ENCODE peak calls at places on chromosomes 13 and 19, in ten cellular contexts. One of them, this sample, is unnamed.

GRCh38 chr19:29805026-29805925 is 6.5 kb upstream of the CCNE1 start:
- DNase-seq in osteocyte: no peak
- DNase-seq in glutamatergic neuron: no peak
- DNase-seq in GM20000: no peak
- DNase-seq in T-cell: no peak
- DNase-seq in activated CD4-positive, alpha-beta T cell treated with anti-CD3 and anti-CD28 coated beads for 24 hours: no peak
- DNase-seq in Right ventricle myocardium superior: no peak
- DNase-seq in ACHN: no peak
- DNase-seq in left cardiac atrium: no peak
- DNase-seq in left ventricle myocardium inferior: no peak
- DNase-seq in this sample: no peak

GRCh38 chr13:50829896-50830295 is 13.6 kb downstream of the DLEU7 start:
- DNase-seq in osteocyte: no peak
- DNase-seq in glutamatergic neuron: no peak
- DNase-seq in GM20000: no peak
- DNase-seq in T-cell: no peak
- DNase-seq in activated CD4-positive, alpha-beta T cell treated with anti-CD3 and anti-CD28 coated beads for 24 hours: no peak
- DNase-seq in Right ventricle myocardium superior: no peak
- DNase-seq in ACHN: no peak
- DNase-seq in left cardiac atrium: no peak
- DNase-seq in left ventricle myocardium inferior: no peak
- DNase-seq in this sample: no peak

GRCh38 chr13:25608181-25608580 is 236.4 kb downstream of the ATP8A2 start:
- DNase-seq in osteocyte: no peak
- DNase-seq in glutamatergic neuron: no peak
- DNase-seq in GM20000: no peak
- DNase-seq in T-cell: no peak
- DNase-seq in activated CD4-positive, alpha-beta T cell treated with anti-CD3 and anti-CD28 coated beads for 24 hours: no peak
- DNase-seq in Right ventricle myocardium superior: no peak
- DNase-seq in ACHN: no peak
- DNase-seq in left cardiac atrium: no peak
- DNase-seq in left ventricle myocardium inferior: no peak
- DNase-seq in this sample: no peak

GRCh38 chr19:30341646-30342201 is 30.5 kb upstream of the ZNF536 start:
- DNase-seq in osteocyte: no peak
- DNase-seq in glutamatergic neuron: no peak
- DNase-seq in GM20000: no peak
- DNase-seq in T-cell: no peak
- DNase-seq in activated CD4-positive, alpha-beta T cell treated with anti-CD3 and anti-CD28 coated beads for 24 hours: no peak
- DNase-seq in Right ventricle myocardium superior: no peak
- DNase-seq in ACHN: no peak
- DNase-seq in left cardiac atrium: no peak
- DNase-seq in left ventricle myocardium inferior: no peak
- DNase-seq in this sample: no peak

GRCh38 chr19:32866564-32867265 is 2.9 kb downstream of the SLC7A9 start:
- DNase-seq in osteocyte: no peak
- DNase-seq in glutamatergic neuron: no peak
- DNase-seq in GM20000: no peak
- DNase-seq in T-cell: no peak
- DNase-seq in activated CD4-positive, alpha-beta T cell treated with anti-CD3 and anti-CD28 coated beads for 24 hours: no peak
- DNase-seq in Right ventricle myocardium superior: no peak
- DNase-seq in ACHN: no peak
- DNase-seq in left cardiac atrium: no peak
- DNase-seq in left ventricle myocardium inferior: no peak
- DNase-seq in this sample: no peak

GRCh38 chr19:2032296-2032941 is 16.9 kb upstream of the BTBD2 start:
- DNase-seq in osteocyte: peak; percentile 97
- DNase-seq in glutamatergic neuron: peak; percentile 16
- DNase-seq in GM20000: no peak
- DNase-seq in T-cell: no peak
- DNase-seq in activated CD4-positive, alpha-beta T cell treated with anti-CD3 and anti-CD28 coated beads for 24 hours: no peak
- DNase-seq in Right ventricle myocardium superior: peak; percentile 97
- DNase-seq in ACHN: peak; percentile 90
- DNase-seq in left cardiac atrium: peak; percentile 94
- DNase-seq in left ventricle myocardium inferior: peak; percentile 95
- DNase-seq in this sample: peak; percentile 94

GRCh38 chr13:54433511-54434206 is 1405.0 kb downstream of the OLFM4 start:
- DNase-seq in osteocyte: no peak
- DNase-seq in glutamatergic neuron: no peak
- DNase-seq in GM20000: no peak
- DNase-seq in T-cell: no peak
- DNase-seq in activated CD4-positive, alpha-beta T cell treated with anti-CD3 and anti-CD28 coated beads for 24 hours: no peak
- DNase-seq in Right ventricle myocardium superior: no peak
- DNase-seq in ACHN: no peak
- DNase-seq in left cardiac atrium: no peak
- DNase-seq in left ventricle myocardium inferior: no peak
- DNase-seq in this sample: no peak

GRCh38 chr19:4624733-4625362 is 14.5 kb upstream of the TNFAIP8L1 start:
- DNase-seq in osteocyte: no peak
- DNase-seq in glutamatergic neuron: no peak
- DNase-seq in GM20000: no peak
- DNase-seq in T-cell: no peak
- DNase-seq in activated CD4-positive, alpha-beta T cell treated with anti-CD3 and anti-CD28 coated beads for 24 hours: no peak
- DNase-seq in Right ventricle myocardium superior: no peak
- DNase-seq in ACHN: peak; percentile 50
- DNase-seq in left cardiac atrium: peak; percentile 12
- DNase-seq in left ventricle myocardium inferior: no peak
- DNase-seq in this sample: no peak

GRCh38 chr13:34805347-34805746 is 136.7 kb upstream of the NBEA start:
- DNase-seq in osteocyte: no peak
- DNase-seq in glutamatergic neuron: no peak
- DNase-seq in GM20000: no peak
- DNase-seq in T-cell: no peak
- DNase-seq in activated CD4-positive, alpha-beta T cell treated with anti-CD3 and anti-CD28 coated beads for 24 hours: no peak
- DNase-seq in Right ventricle myocardium superior: no peak
- DNase-seq in ACHN: no peak
- DNase-seq in left cardiac atrium: no peak
- DNase-seq in left ventricle myocardium inferior: no peak
- DNase-seq in this sample: no peak